ENCODE peak calls at places on chromosome 20, in ten cellular contexts. One of them, this sample, is unnamed.
A peak's percentile ranks its signal among the peaks of the same experiment; 100 is the strongest.

GRCh38 chr20:41162396-41162795 is 25.1 kb downstream of the PLCG1 start:
- DNase-seq in SK-MEL-5: no peak
- DNase-seq in activated CD4-positive, alpha-beta T cell treated with anti-CD3 and anti-CD28 coated beads for 24 hours: no peak
- DNase-seq in GM23338: no peak
- DNase-seq in GOT3: no peak
- DNase-seq in effector CD4-positive, alpha-beta T cell: no peak
- DNase-seq in T-helper 1 cell: no peak
- DNase-seq in endothelial cell: no peak
- DNase-seq in Peyer's patch: no peak
- DNase-seq in NCI-H460: no peak
- DNase-seq in this sample: no peak

GRCh38 chr20:53445276-53445675 is 148.4 kb downstream of the ZNF217 start:
- DNase-seq in SK-MEL-5: no peak
- DNase-seq in activated CD4-positive, alpha-beta T cell treated with anti-CD3 and anti-CD28 coated beads for 24 hours: no peak
- DNase-seq in GM23338: no peak
- DNase-seq in GOT3: no peak
- DNase-seq in effector CD4-positive, alpha-beta T cell: no peak
- DNase-seq in T-helper 1 cell: no peak
- DNase-seq in endothelial cell: no peak
- DNase-seq in Peyer's patch: no peak
- DNase-seq in NCI-H460: no peak
- DNase-seq in this sample: no peak

GRCh38 chr20:10250902-10251301 is 32.3 kb downstream of the SNAP25 start:
- DNase-seq in SK-MEL-5: no peak
- DNase-seq in activated CD4-positive, alpha-beta T cell treated with anti-CD3 and anti-CD28 coated beads for 24 hours: no peak
- DNase-seq in GM23338: no peak
- DNase-seq in GOT3: no peak
- DNase-seq in effector CD4-positive, alpha-beta T cell: no peak
- DNase-seq in T-helper 1 cell: no peak
- DNase-seq in endothelial cell: no peak
- DNase-seq in Peyer's patch: no peak
- DNase-seq in NCI-H460: peak; percentile 77
- DNase-seq in this sample: no peak

GRCh38 chr20:8749101-8749500 is 319.8 kb upstream of the PLCB4 start:
- DNase-seq in SK-MEL-5: no peak
- DNase-seq in activated CD4-positive, alpha-beta T cell treated with anti-CD3 and anti-CD28 coated beads for 24 hours: no peak
- DNase-seq in GM23338: no peak
- DNase-seq in GOT3: no peak
- DNase-seq in effector CD4-positive, alpha-beta T cell: no peak
- DNase-seq in T-helper 1 cell: no peak
- DNase-seq in endothelial cell: no peak
- DNase-seq in Peyer's patch: no peak
- DNase-seq in NCI-H460: no peak
- DNase-seq in this sample: no peak

GRCh38 chr20:33444797-33445560 is 1.4 kb upstream of the SNTA1 start:
- DNase-seq in SK-MEL-5: no peak
- DNase-seq in activated CD4-positive, alpha-beta T cell treated with anti-CD3 and anti-CD28 coated beads for 24 hours: no peak
- DNase-seq in GM23338: peak; percentile 46
- DNase-seq in GOT3: no peak
- DNase-seq in effector CD4-positive, alpha-beta T cell: peak; percentile 9
- DNase-seq in T-helper 1 cell: peak; percentile 26
- DNase-seq in endothelial cell: no peak
- DNase-seq in Peyer's patch: peak; percentile 65
- DNase-seq in NCI-H460: no peak
- DNase-seq in this sample: no peak

GRCh38 chr20:341682-342081 is 5.2 kb upstream of the NRSN2 start:
- DNase-seq in SK-MEL-5: peak; percentile 59
- DNase-seq in activated CD4-positive, alpha-beta T cell treated with anti-CD3 and anti-CD28 coated beads for 24 hours: peak; percentile 30
- DNase-seq in GM23338: no peak
- DNase-seq in GOT3: no peak
- DNase-seq in effector CD4-positive, alpha-beta T cell: no peak
- DNase-seq in T-helper 1 cell: no peak
- DNase-seq in endothelial cell: no peak
- DNase-seq in Peyer's patch: no peak
- DNase-seq in NCI-H460: peak; percentile 83
- DNase-seq in this sample: no peak

GRCh38 chr20:37361336-37361735 is 15.4 kb downstream of the SRC start:
- DNase-seq in SK-MEL-5: no peak
- DNase-seq in activated CD4-positive, alpha-beta T cell treated with anti-CD3 and anti-CD28 coated beads for 24 hours: no peak
- DNase-seq in GM23338: no peak
- DNase-seq in GOT3: no peak
- DNase-seq in effector CD4-positive, alpha-beta T cell: no peak
- DNase-seq in T-helper 1 cell: no peak
- DNase-seq in endothelial cell: no peak
- DNase-seq in Peyer's patch: peak; percentile 28
- DNase-seq in NCI-H460: no peak
- DNase-seq in this sample: no peak

GRCh38 chr20:58649288-58650180 is 1.5 kb upstream of the STX16 start:
- DNase-seq in SK-MEL-5: no peak
- DNase-seq in activated CD4-positive, alpha-beta T cell treated with anti-CD3 and anti-CD28 coated beads for 24 hours: no peak
- DNase-seq in GM23338: peak; percentile 58
- DNase-seq in GOT3: no peak
- DNase-seq in effector CD4-positive, alpha-beta T cell: peak; percentile 30
- DNase-seq in T-helper 1 cell: peak; percentile 41
- DNase-seq in endothelial cell: peak; percentile 27
- DNase-seq in Peyer's patch: peak; percentile 69
- DNase-seq in NCI-H460: no peak
- DNase-seq in this sample: no peak

GRCh38 chr20:676315-676937 is 824 bp upstream of the SCRT2 start:
- DNase-seq in SK-MEL-5: no peak
- DNase-seq in activated CD4-positive, alpha-beta T cell treated with anti-CD3 and anti-CD28 coated beads for 24 hours: no peak
- DNase-seq in GM23338: peak; percentile 45
- DNase-seq in GOT3: no peak
- DNase-seq in effector CD4-positive, alpha-beta T cell: no peak
- DNase-seq in T-helper 1 cell: no peak
- DNase-seq in endothelial cell: no peak
- DNase-seq in Peyer's patch: peak; percentile 49
- DNase-seq in NCI-H460: no peak
- DNase-seq in this sample: no peak

This sample was measured in GM18507.